ENCODE peak calls at places on chromosomes 11 and 22, in five cellular contexts. V is K562, E is GM12878, D is H1, B is HepG2. Q is an unnamed sample.

GRCh38 chr22:29958170-29958569 is 75.2 kb downstream of the MTMR3 start:
- DNase-seq in V (no peak), E (no peak), B (no peak), D (no peak), Q (no peak)

GRCh38 chr22:40426671-40427070 is 56.3 kb downstream of the SGSM3 start:
- DNase-seq in E (no peak), B (no peak), D (no peak), V (no peak), Q (no peak)

GRCh38 chr11:726278-726915 is 20.4 kb downstream of the EPS8L2 start:
- DNase-seq in B (no peak), E (no peak), D (no peak), V (peak), Q (peak)

GRCh38 chr11:61532136-61533038 is 23.8 kb downstream of the LRRC10B start:
- DNase-seq in E (no peak), V (peak), D (no peak), B (peak), Q (peak)

GRCh38 chr11:123507043-123507442 is 77.0 kb downstream of the GRAMD1B start:
- DNase-seq in E (no peak), V (no peak), D (no peak), B (no peak), Q (no peak)

GRCh38 chr22:32261306-32261705 is 6.2 kb upstream of the SLC5A4 start:
- DNase-seq in B (no peak), D (no peak), V (no peak), E (no peak), Q (no peak)

GRCh38 chr22:35631597-35631996 is 14.5 kb upstream of the MB start:
- DNase-seq in B (peak), D (peak), V (peak), E (no peak), Q (peak)

GRCh38 chr11:57792060-57792541 is 30.5 kb downstream of the CTNND1 start:
- DNase-seq in V (no peak), B (no peak), E (peak), D (no peak), Q (no peak)

GRCh38 chr11:130674686-130675085 is 226.2 kb downstream of the ADAMTS15 start:
- DNase-seq in E (no peak), D (no peak), B (no peak), V (no peak), Q (no peak)

GRCh38 chr22:29205598-29206371 is at the start of gene EMID1:
- DNase-seq in E (no peak), V (peak), D (no peak), B (no peak), Q (peak)

GRCh38 chr11:94672636-94673035 is 95.5 kb upstream of the AMOTL1 start:
- DNase-seq in B (no peak), D (no peak), E (no peak), V (no peak), Q (no peak)

GRCh38 chr22:49865156-49865555 is 11.5 kb downstream of the ZBED4 start:
- DNase-seq in V (no peak), B (no peak), D (no peak), E (no peak), Q (no peak)

GRCh38 chr11:70229737-70230136 is 26.6 kb downstream of the FADD start:
- DNase-seq in V (no peak), B (no peak), E (no peak), D (no peak), Q (no peak)

GRCh38 chr11:16173798-16174197 is 182.5 kb downstream of the SOX6 start:
- DNase-seq in V (no peak), E (no peak), B (peak), D (no peak), Q (no peak)

GRCh38 chr22:34427436-34427835 is 507.2 kb upstream of the LARGE1 start:
- DNase-seq in V (no peak), B (no peak), D (no peak), E (no peak), Q (no peak)

GRCh38 chr11:97756571-97757335 is 1264.0 kb upstream of the CNTN5 start:
- DNase-seq in V (no peak), D (no peak), B (no peak), E (no peak), Q (no peak)

GRCh38 chr11:69292221-69292648 is 1.7 kb upstream of the MYEOV start:
- DNase-seq in V (peak), B (no peak), E (no peak), D (no peak), Q (peak)

GRCh38 chr22:46971141-46971775 is 208.8 kb downstream of the TBC1D22A start:
- DNase-seq in E (no peak), V (no peak), B (no peak), D (no peak), Q (no peak)

GRCh38 chr11:46421257-46421880 is 29.8 kb upstream of the CHRM4 start:
- DNase-seq in V (peak), B (peak), E (no peak), D (no peak), Q (no peak)

GRCh38 chr11:30605036-30605435 is 18.9 kb upstream of the MPPED2 start:
- DNase-seq in D (no peak), B (no peak), E (no peak), V (no peak), Q (no peak)

GRCh38 chr22:19786959-19787848 is 26.6 kb downstream of the TBX1 start:
- DNase-seq in E (no peak), V (no peak), D (no peak), B (no peak), Q (no peak)

GRCh38 chr11:117677729-117678310 is 119.2 kb downstream of the DSCAML1 start:
- DNase-seq in E (no peak), D (no peak), B (no peak), V (no peak), Q (no peak)

GRCh38 chr11:110479445-110480101 is 49.8 kb downstream of the FDX1 start:
- DNase-seq in V (peak), B (no peak), E (no peak), D (no peak), Q (no peak)

GRCh38 chr22:31046591-31047226 is 34.4 kb upstream of the SMTN start:
- DNase-seq in V (peak), B (peak), D (no peak), E (no peak), Q (peak)

GRCh38 chr11:64453466-64453865 is 94.5 kb downstream of the RPS6KA4 start:
- DNase-seq in V (no peak), B (no peak), E (no peak), D (no peak), Q (no peak)

GRCh38 chr11:63599211-63600122 is 14.8 kb downstream of the PLAAT3 start:
- DNase-seq in E (no peak), B (no peak), V (peak), D (no peak), Q (no peak)

GRCh38 chr11:115660072-115660805 is 156.0 kb upstream of the CADM1 start:
- DNase-seq in B (no peak), E (no peak), V (no peak), D (no peak), Q (peak)

GRCh38 chr11:66454253-66454652 is 12.5 kb upstream of the PELI3 start:
- DNase-seq in B (no peak), V (no peak), D (no peak), E (no peak), Q (no peak)

GRCh38 chr11:9112075-9112474 is 20.7 kb upstream of the SCUBE2 start:
- DNase-seq in D (no peak), B (no peak), V (no peak), E (no peak), Q (no peak)

GRCh38 chr11:131776211-131776610 is 405.8 kb downstream of the NTM start:
- DNase-seq in E (no peak), B (no peak), D (no peak), V (no peak), Q (no peak)

GRCh38 chr11:103544874-103545273 is 435.6 kb downstream of the DYNC2H1 start:
- DNase-seq in B (no peak), V (no peak), E (no peak), D (no peak), Q (no peak)

GRCh38 chr11:3382613-3383275 is 3.8 kb upstream of the ZNF195 start:
- DNase-seq in B (no peak), V (no peak), D (no peak), E (no peak), Q (no peak)

GRCh38 chr11:130145328-130145812 is 14.2 kb upstream of the ST14 start:
- DNase-seq in E (no peak), V (no peak), B (peak), D (no peak), Q (no peak)

GRCh38 chr22:24957043-24957442 is 4.5 kb downstream of the KIAA1671 start:
- DNase-seq in V (no peak), B (no peak), D (no peak), E (no peak), Q (no peak)

GRCh38 chr22:41989246-41989645 is 9.3 kb upstream of the WBP2NL start:
- DNase-seq in V (no peak), E (no peak), D (no peak), B (no peak), Q (no peak)
- TF ChIP-seq CREB1 in V (no peak), E (no peak), D (no peak), B (no peak), Q (no peak)

DNA sequence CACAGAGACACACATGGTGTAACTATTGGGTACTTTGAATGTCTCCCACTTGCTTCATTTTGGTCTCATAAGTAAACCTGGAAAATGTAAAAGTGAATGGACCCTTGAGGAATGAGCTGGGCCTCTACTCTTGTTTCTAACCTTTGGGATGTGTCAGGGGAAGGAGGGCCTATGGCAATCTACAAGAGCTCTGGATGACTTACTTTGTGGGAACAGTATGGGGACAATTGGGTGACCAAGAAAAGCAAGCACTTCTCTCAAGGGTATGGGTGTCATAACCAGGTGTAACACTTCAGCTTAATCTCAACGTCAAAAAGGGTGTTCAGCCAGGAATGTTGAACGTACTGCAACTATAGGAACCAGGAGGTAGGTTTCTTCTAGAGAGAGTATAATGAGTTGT is 144.0 kb downstream of the OPCML start:
- DNase-seq in D (no peak), E (no peak), B (no peak), V (no peak), Q (no peak)
- TF ChIP-seq EZH2 in D (no peak), E (no peak), B (no peak), V (no peak), Q (no peak)

GRCh38 chr11:113532697-113533424 is 57.7 kb upstream of the DRD2 start:
- DNase-seq in D (peak), E (no peak), B (peak), V (peak), Q (peak)
- TF ChIP-seq CREB1 in D (no peak), E (no peak), B (no peak), V (no peak), Q (no peak)

DNA sequence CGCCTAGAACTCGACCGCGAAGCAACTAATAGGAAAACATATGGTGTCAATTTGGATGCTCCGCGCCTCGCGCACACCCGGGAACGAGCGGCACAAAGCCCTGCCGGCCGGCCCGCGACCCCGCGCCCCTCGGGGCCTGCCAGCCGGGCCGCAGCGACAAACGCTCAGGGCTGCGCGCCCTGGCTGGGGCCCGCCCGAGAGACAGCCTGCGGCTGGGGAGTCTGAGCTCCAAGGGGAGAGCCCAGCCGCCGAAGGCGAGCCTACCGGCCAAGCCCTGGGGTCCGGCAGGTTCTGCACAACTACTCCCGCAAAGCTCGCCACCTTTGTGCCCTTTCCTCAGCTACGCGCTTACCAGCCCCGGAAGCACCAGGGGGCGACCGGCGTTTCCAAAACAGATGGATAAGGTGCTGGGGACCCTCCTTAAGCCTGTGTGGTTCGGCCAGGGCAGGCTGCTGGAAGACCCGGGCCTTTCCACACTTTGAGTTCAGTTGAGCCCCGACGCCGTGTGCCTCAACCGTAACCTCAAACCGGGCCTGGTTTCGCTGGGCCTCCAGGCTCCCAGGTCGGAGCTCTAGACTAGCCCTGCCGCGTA is 6.0 kb downstream of the PAX6 start:
- DNase-seq in V (no peak), E (no peak), B (no peak), D (no peak), Q (peak)
- TF ChIP-seq EZH2 in V (no peak), E (no peak), B (no peak), D (peak), Q (peak)

DNA sequence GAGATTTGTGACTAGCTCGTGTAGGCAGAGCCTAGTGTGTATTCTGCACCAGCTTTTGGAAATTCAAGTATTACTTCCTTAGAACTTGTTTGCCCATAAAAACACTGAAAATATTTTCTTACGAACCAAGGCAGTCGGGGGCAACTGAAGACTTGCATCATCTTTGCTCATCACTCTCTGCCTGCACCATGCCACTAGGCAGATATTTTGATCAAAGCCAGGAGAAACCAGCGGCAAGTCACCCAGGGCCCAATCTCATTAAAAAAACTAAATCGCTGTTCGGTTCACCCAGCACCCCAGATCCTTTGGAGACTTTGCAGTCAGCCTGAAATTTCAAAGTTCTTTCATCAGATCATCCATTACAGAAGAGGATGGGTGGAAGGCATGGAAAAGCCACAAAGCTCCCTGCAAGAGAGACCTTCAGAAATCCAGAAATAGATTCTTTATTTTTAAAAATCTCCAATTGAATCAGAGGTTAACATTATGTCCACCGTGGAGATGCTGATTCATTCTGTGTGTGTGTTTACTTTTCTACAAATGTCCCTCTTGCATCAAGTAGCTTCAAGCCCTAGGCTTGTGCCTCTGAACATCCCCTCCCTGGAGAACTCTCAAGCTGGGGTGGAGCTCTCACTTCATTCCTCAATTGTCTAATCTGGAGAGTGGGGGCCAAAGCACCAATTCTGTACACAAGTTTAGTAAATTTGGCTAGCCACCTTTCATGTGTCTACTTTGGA is 78.4 kb downstream of the ETS1 start:
- DNase-seq in D (no peak), V (no peak), B (no peak), E (no peak), Q (no peak)
- TF ChIP-seq CREB1 in D (no peak), V (no peak), B (no peak), E (no peak), Q (no peak)

GRCh38 chr11:22666320-22666699 is at the start of gene GAS2:
- DNase-seq in D (no peak), V (no peak), B (no peak), E (no peak), Q (peak)
- TF ChIP-seq EZH2 in D (no peak), V (no peak), B (no peak), E (no peak), Q (no peak)

GRCh38 chr11:11996321-11997174 is 11.9 kb downstream of the DKK3 start:
- DNase-seq in E (no peak), B (no peak), V (no peak), D (no peak), Q (no peak)

GRCh38 chr11:11995601-11996000 is 12.8 kb downstream of the DKK3 start:
- DNase-seq in V (no peak), D (no peak), E (no peak), B (no peak), Q (no peak)

GRCh38 chr11:11993814-11994213 is 14.6 kb downstream of the DKK3 start:
- DNase-seq in D (no peak), E (no peak), B (no peak), V (no peak), Q (no peak)

GRCh38 chr11:12001152-12001551 is 7.3 kb downstream of the DKK3 start:
- DNase-seq in E (no peak), V (no peak), B (no peak), D (no peak), Q (no peak)

GRCh38 chr11:11998091-11998781 is 10.2 kb downstream of the DKK3 start:
- DNase-seq in B (no peak), D (no peak), E (peak), V (no peak), Q (no peak)
- TF ChIP-seq CREB1 in B (no peak), D (no peak), E (no peak), V (no peak), Q (no peak)

Q was measured in GM23338.